ENCODE peak calls at places on chromosomes 7 and 10, in ten cellular contexts. One of them, this sample, is unnamed.

GRCh38 chr10:124316316-124316715 is 102.4 kb downstream of the OAT start:
- DNase-seq in naive thymus-derived CD8-positive, alpha-beta T cell: no peak
- DNase-seq in fibroblast of pulmonary artery: no peak
- DNase-seq in endothelial cell: no peak
- DNase-seq in mucosa of descending colon: no peak
- DNase-seq in Daoy: no peak
- DNase-seq in brain microvascular endothelial cell: no peak
- DNase-seq in left colon: no peak
- DNase-seq in spleen: no peak
- DNase-seq in esophagus squamous epithelium: no peak
- DNase-seq in this sample: no peak

GRCh38 chr7:47757946-47758371 is 176.0 kb upstream of the TNS3 start:
- DNase-seq in spleen: no peak
- DNase-seq in brain microvascular endothelial cell: peak; percentile 92
- DNase-seq in mucosa of descending colon: peak; percentile 64
- DNase-seq in naive thymus-derived CD8-positive, alpha-beta T cell: no peak
- DNase-seq in Daoy: peak; percentile 70
- DNase-seq in left colon: peak; percentile 40
- DNase-seq in endothelial cell: no peak
- DNase-seq in fibroblast of pulmonary artery: peak; percentile 89
- DNase-seq in esophagus squamous epithelium: no peak
- DNase-seq in this sample: peak; percentile 49

GRCh38 chr10:74624501-74624900 is 201.9 kb upstream of the KAT6B start:
- DNase-seq in esophagus squamous epithelium: no peak
- DNase-seq in left colon: no peak
- DNase-seq in brain microvascular endothelial cell: no peak
- DNase-seq in mucosa of descending colon: no peak
- DNase-seq in endothelial cell: no peak
- DNase-seq in spleen: no peak
- DNase-seq in Daoy: no peak
- DNase-seq in fibroblast of pulmonary artery: no peak
- DNase-seq in naive thymus-derived CD8-positive, alpha-beta T cell: no peak
- DNase-seq in this sample: no peak

GRCh38 chr7:104040666-104041065 is 51.2 kb upstream of the RELN start:
- DNase-seq in mucosa of descending colon: no peak
- DNase-seq in fibroblast of pulmonary artery: no peak
- DNase-seq in Daoy: peak; percentile 19
- DNase-seq in spleen: no peak
- DNase-seq in naive thymus-derived CD8-positive, alpha-beta T cell: no peak
- DNase-seq in left colon: no peak
- DNase-seq in esophagus squamous epithelium: no peak
- DNase-seq in endothelial cell: no peak
- DNase-seq in brain microvascular endothelial cell: no peak
- DNase-seq in this sample: no peak

GRCh38 chr10:73183882-73184281 is 16.0 kb downstream of the FAM149B1 start:
- DNase-seq in esophagus squamous epithelium: no peak
- DNase-seq in fibroblast of pulmonary artery: peak; percentile 64
- DNase-seq in brain microvascular endothelial cell: peak; percentile 55
- DNase-seq in mucosa of descending colon: no peak
- DNase-seq in naive thymus-derived CD8-positive, alpha-beta T cell: no peak
- DNase-seq in spleen: no peak
- DNase-seq in Daoy: no peak
- DNase-seq in left colon: no peak
- DNase-seq in endothelial cell: no peak
- DNase-seq in this sample: no peak

GRCh38 chr10:84765656-84766055 is 437.3 kb downstream of the CCSER2 start:
- DNase-seq in left colon: no peak
- DNase-seq in spleen: no peak
- DNase-seq in brain microvascular endothelial cell: no peak
- DNase-seq in mucosa of descending colon: no peak
- DNase-seq in esophagus squamous epithelium: no peak
- DNase-seq in naive thymus-derived CD8-positive, alpha-beta T cell: no peak
- DNase-seq in fibroblast of pulmonary artery: no peak
- DNase-seq in Daoy: no peak
- DNase-seq in endothelial cell: no peak
- DNase-seq in this sample: no peak

GRCh38 chr7:24123061-24123460 is 160.9 kb upstream of the NPY start:
- DNase-seq in left colon: no peak
- DNase-seq in fibroblast of pulmonary artery: no peak
- DNase-seq in brain microvascular endothelial cell: no peak
- DNase-seq in spleen: no peak
- DNase-seq in endothelial cell: no peak
- DNase-seq in esophagus squamous epithelium: no peak
- DNase-seq in mucosa of descending colon: no peak
- DNase-seq in naive thymus-derived CD8-positive, alpha-beta T cell: no peak
- DNase-seq in Daoy: no peak
- DNase-seq in this sample: no peak

GRCh38 chr10:35324196-35324595 is 12.1 kb upstream of the CCNY start:
- DNase-seq in mucosa of descending colon: no peak
- DNase-seq in left colon: no peak
- DNase-seq in Daoy: no peak
- DNase-seq in esophagus squamous epithelium: no peak
- DNase-seq in brain microvascular endothelial cell: no peak
- DNase-seq in spleen: no peak
- DNase-seq in fibroblast of pulmonary artery: no peak
- DNase-seq in endothelial cell: no peak
- DNase-seq in naive thymus-derived CD8-positive, alpha-beta T cell: no peak
- DNase-seq in this sample: no peak

GRCh38 chr10:104045151-104046089 is 40.3 kb downstream of the COL17A1 start:
- DNase-seq in esophagus squamous epithelium: no peak
- DNase-seq in left colon: no peak
- DNase-seq in Daoy: peak; percentile 60
- DNase-seq in fibroblast of pulmonary artery: peak; percentile 87
- DNase-seq in mucosa of descending colon: no peak
- DNase-seq in naive thymus-derived CD8-positive, alpha-beta T cell: no peak
- DNase-seq in spleen: no peak
- DNase-seq in endothelial cell: peak; percentile 67
- DNase-seq in brain microvascular endothelial cell: peak; percentile 82
- DNase-seq in this sample: no peak

GRCh38 chr7:50446542-50446960 is 3.6 kb downstream of the FIGNL1 start:
- DNase-seq in left colon: no peak
- DNase-seq in fibroblast of pulmonary artery: peak; percentile 28
- DNase-seq in spleen: no peak
- DNase-seq in brain microvascular endothelial cell: peak; percentile 39
- DNase-seq in mucosa of descending colon: no peak
- DNase-seq in naive thymus-derived CD8-positive, alpha-beta T cell: no peak
- DNase-seq in endothelial cell: no peak
- DNase-seq in Daoy: peak; percentile 95
- DNase-seq in esophagus squamous epithelium: no peak
- DNase-seq in this sample: no peak

GRCh38 chr10:92064506-92064905 is 140.9 kb downstream of the BTAF1 start:
- DNase-seq in endothelial cell: no peak
- DNase-seq in brain microvascular endothelial cell: peak; percentile 25
- DNase-seq in Daoy: no peak
- DNase-seq in left colon: no peak
- DNase-seq in mucosa of descending colon: no peak
- DNase-seq in naive thymus-derived CD8-positive, alpha-beta T cell: no peak
- DNase-seq in spleen: no peak
- DNase-seq in fibroblast of pulmonary artery: no peak
- DNase-seq in esophagus squamous epithelium: no peak
- DNase-seq in this sample: no peak

GRCh38 chr10:131176907-131177306 is 134.6 kb downstream of the TCERG1L start:
- DNase-seq in fibroblast of pulmonary artery: no peak
- DNase-seq in left colon: no peak
- DNase-seq in mucosa of descending colon: no peak
- DNase-seq in Daoy: no peak
- DNase-seq in spleen: no peak
- DNase-seq in naive thymus-derived CD8-positive, alpha-beta T cell: no peak
- DNase-seq in endothelial cell: no peak
- DNase-seq in brain microvascular endothelial cell: no peak
- DNase-seq in esophagus squamous epithelium: no peak
- DNase-seq in this sample: no peak

GRCh38 chr7:97272237-97272975 is 154.9 kb downstream of the SDHAF3 start:
- DNase-seq in Daoy: no peak
- DNase-seq in mucosa of descending colon: no peak
- DNase-seq in fibroblast of pulmonary artery: no peak
- DNase-seq in left colon: peak; percentile 56
- DNase-seq in brain microvascular endothelial cell: no peak
- DNase-seq in esophagus squamous epithelium: no peak
- DNase-seq in spleen: no peak
- DNase-seq in naive thymus-derived CD8-positive, alpha-beta T cell: no peak
- DNase-seq in endothelial cell: no peak
- DNase-seq in this sample: peak; percentile 50

GRCh38 chr7:29086545-29086944 is 59.8 kb downstream of the CPVL start:
- DNase-seq in esophagus squamous epithelium: no peak
- DNase-seq in spleen: no peak
- DNase-seq in fibroblast of pulmonary artery: no peak
- DNase-seq in endothelial cell: no peak
- DNase-seq in mucosa of descending colon: no peak
- DNase-seq in brain microvascular endothelial cell: no peak
- DNase-seq in left colon: no peak
- DNase-seq in Daoy: no peak
- DNase-seq in naive thymus-derived CD8-positive, alpha-beta T cell: no peak
- DNase-seq in this sample: no peak

GRCh38 chr7:27179503-27180430 is 5.3 kb downstream of the HOXA11 start:
- DNase-seq in naive thymus-derived CD8-positive, alpha-beta T cell: peak; percentile 65
- DNase-seq in endothelial cell: peak; percentile 80
- DNase-seq in fibroblast of pulmonary artery: peak; percentile 43
- DNase-seq in esophagus squamous epithelium: no peak
- DNase-seq in left colon: peak; percentile 87
- DNase-seq in mucosa of descending colon: peak; percentile 87
- DNase-seq in brain microvascular endothelial cell: no peak
- DNase-seq in Daoy: peak; percentile 91
- DNase-seq in spleen: peak; percentile 89
- DNase-seq in this sample: peak; percentile 87

GRCh38 chr7:47435889-47436312 is 146.0 kb downstream of the TNS3 start:
- DNase-seq in left colon: peak; percentile 72
- DNase-seq in naive thymus-derived CD8-positive, alpha-beta T cell: no peak
- DNase-seq in esophagus squamous epithelium: no peak
- DNase-seq in brain microvascular endothelial cell: peak; percentile 81
- DNase-seq in fibroblast of pulmonary artery: peak; percentile 89
- DNase-seq in spleen: no peak
- DNase-seq in endothelial cell: peak; percentile 52
- DNase-seq in mucosa of descending colon: no peak
- DNase-seq in Daoy: peak; percentile 77
- DNase-seq in this sample: peak; percentile 80

GRCh38 chr7:55144333-55144954 is 125.6 kb downstream of the EGFR start:
- DNase-seq in fibroblast of pulmonary artery: no peak
- DNase-seq in esophagus squamous epithelium: no peak
- DNase-seq in endothelial cell: no peak
- DNase-seq in spleen: peak; percentile 52
- DNase-seq in brain microvascular endothelial cell: no peak
- DNase-seq in left colon: no peak
- DNase-seq in mucosa of descending colon: no peak
- DNase-seq in Daoy: peak; percentile 48
- DNase-seq in naive thymus-derived CD8-positive, alpha-beta T cell: no peak
- DNase-seq in this sample: no peak

GRCh38 chr7:99224263-99224947 is 16.5 kb upstream of the KPNA7 start:
- DNase-seq in fibroblast of pulmonary artery: peak; percentile 22
- DNase-seq in mucosa of descending colon: no peak
- DNase-seq in naive thymus-derived CD8-positive, alpha-beta T cell: no peak
- DNase-seq in spleen: no peak
- DNase-seq in endothelial cell: no peak
- DNase-seq in brain microvascular endothelial cell: peak; percentile 22
- DNase-seq in Daoy: peak; percentile 94
- DNase-seq in left colon: peak; percentile 58
- DNase-seq in esophagus squamous epithelium: no peak
- DNase-seq in this sample: peak; percentile 42

GRCh38 chr10:17273403-17273802 is 45.4 kb downstream of the VIM start:
- DNase-seq in Daoy: peak; percentile 64
- DNase-seq in left colon: no peak
- DNase-seq in brain microvascular endothelial cell: peak; percentile 47
- DNase-seq in endothelial cell: no peak
- DNase-seq in fibroblast of pulmonary artery: peak; percentile 30
- DNase-seq in naive thymus-derived CD8-positive, alpha-beta T cell: no peak
- DNase-seq in mucosa of descending colon: no peak
- DNase-seq in spleen: no peak
- DNase-seq in esophagus squamous epithelium: no peak
- DNase-seq in this sample: no peak

GRCh38 chr7:129908181-129908580 is 44.6 kb downstream of the UBE2H start:
- DNase-seq in esophagus squamous epithelium: no peak
- DNase-seq in mucosa of descending colon: no peak
- DNase-seq in brain microvascular endothelial cell: no peak
- DNase-seq in fibroblast of pulmonary artery: no peak
- DNase-seq in left colon: no peak
- DNase-seq in Daoy: no peak
- DNase-seq in endothelial cell: no peak
- DNase-seq in naive thymus-derived CD8-positive, alpha-beta T cell: no peak
- DNase-seq in spleen: no peak
- DNase-seq in this sample: no peak

This sample was measured in transverse colon.